ENCODE peak calls at places on chromosomes 1 and 21, in five cellular contexts. Z is upper lobe of left lung, I is ovary, Y is A549, J is K562. F is an unnamed sample.

GRCh38 chr1:31919591-31919990 is 18.6 kb downstream of the PTP4A2 start:
- DNase-seq in Z (no peak), I (no peak), Y (no peak), J (no peak), F (no peak)

GRCh38 chr1:227357229-227358078 is 39.2 kb upstream of the CDC42BPA start:
- DNase-seq in Z (peak; percentile 51), I (peak; percentile 59), Y (peak; percentile 91), J (peak; percentile 89), F (no peak)

GRCh38 chr1:209157514-209158285 is 425.8 kb upstream of the CAMK1G start:
- DNase-seq in Z (no peak), I (no peak), Y (no peak), J (no peak), F (no peak)

GRCh38 chr1:50279622-50280320 is 143.5 kb downstream of the DMRTA2 start:
- DNase-seq in Z (no peak), I (no peak), Y (peak; percentile 3), J (peak; percentile 29), F (no peak)

GRCh38 chr1:194024659-194025058 is 838.2 kb upstream of the B3GALT2 start:
- DNase-seq in Z (no peak), I (no peak), Y (no peak), J (no peak), F (no peak)

GRCh38 chr1:59686170-59686569 is 128.6 kb upstream of the HOOK1 start:
- DNase-seq in Z (no peak), I (no peak), Y (no peak), J (no peak), F (no peak)

GRCh38 chr1:23838401-23838866 is 13.2 kb upstream of the HMGCL start:
- DNase-seq in Z (peak; percentile 78), I (peak; percentile 66), Y (peak; percentile 47), J (peak; percentile 85), F (peak; percentile 48)

GRCh38 chr1:176471338-176472121 is 8.6 kb downstream of the PAPPA2 start:
- DNase-seq in Z (no peak), I (no peak), Y (no peak), J (no peak), F (no peak)

GRCh38 chr1:15246960-15247614 is at the start of gene FHAD1:
- DNase-seq in Z (peak; percentile 69), I (peak; percentile 86), Y (peak; percentile 78), J (peak; percentile 62), F (no peak)

GRCh38 chr1:235557495-235557894 is 53.2 kb upstream of the B3GALNT2 start:
- DNase-seq in Z (no peak), I (no peak), Y (no peak), J (peak; percentile 57), F (no peak)

GRCh38 chr1:45386219-45386618 is 46.0 kb upstream of the MUTYH start:
- DNase-seq in Z (no peak), I (no peak), Y (no peak), J (no peak), F (no peak)

GRCh38 chr21:43333301-43334062 is 93.4 kb downstream of the SIK1 start:
- DNase-seq in Z (peak; percentile 65), I (peak; percentile 59), Y (peak; percentile 97), J (no peak), F (peak; percentile 31)

GRCh38 chr21:29297483-29298347 is 1.0 kb upstream of the BACH1 start:
- DNase-seq in Z (no peak), I (no peak), Y (no peak), J (no peak), F (no peak)

GRCh38 chr1:54323324-54323739 is 82.9 kb downstream of the SSBP3 start:
- DNase-seq in Z (peak; percentile 45), I (peak; percentile 66), Y (no peak), J (no peak), F (no peak)

GRCh38 chr1:36448530-36449051 is 1.7 kb downstream of the OSCP1 start:
- DNase-seq in Z (no peak), I (no peak), Y (no peak), J (peak; percentile 76), F (no peak)

GRCh38 chr1:8880068-8880676 is 1.7 kb upstream of the ENO1 start:
- DNase-seq in Z (peak; percentile 79), I (no peak), Y (peak; percentile 92), J (peak; percentile 63), F (peak; percentile 73)
- H3K4me1 ChIP-seq in Z (peaks cover 29% of the 10 kb centered on the region), I (peaks cover 8% of the 10 kb centered on the region), Y (peaks cover 51% of the 10 kb centered on the region), J (peaks cover 26% of the 10 kb centered on the region), F (peaks cover 29% of the 10 kb centered on the region)

GRCh38 chr1:167328306-167328705 is 107.6 kb downstream of the POU2F1 start:
- DNase-seq in Z (no peak), I (no peak), Y (no peak), J (no peak), F (no peak)
- TF ChIP-seq EP300 in Z (no peak), I (no peak), Y (no peak), J (no peak), F (no peak)

DNA sequence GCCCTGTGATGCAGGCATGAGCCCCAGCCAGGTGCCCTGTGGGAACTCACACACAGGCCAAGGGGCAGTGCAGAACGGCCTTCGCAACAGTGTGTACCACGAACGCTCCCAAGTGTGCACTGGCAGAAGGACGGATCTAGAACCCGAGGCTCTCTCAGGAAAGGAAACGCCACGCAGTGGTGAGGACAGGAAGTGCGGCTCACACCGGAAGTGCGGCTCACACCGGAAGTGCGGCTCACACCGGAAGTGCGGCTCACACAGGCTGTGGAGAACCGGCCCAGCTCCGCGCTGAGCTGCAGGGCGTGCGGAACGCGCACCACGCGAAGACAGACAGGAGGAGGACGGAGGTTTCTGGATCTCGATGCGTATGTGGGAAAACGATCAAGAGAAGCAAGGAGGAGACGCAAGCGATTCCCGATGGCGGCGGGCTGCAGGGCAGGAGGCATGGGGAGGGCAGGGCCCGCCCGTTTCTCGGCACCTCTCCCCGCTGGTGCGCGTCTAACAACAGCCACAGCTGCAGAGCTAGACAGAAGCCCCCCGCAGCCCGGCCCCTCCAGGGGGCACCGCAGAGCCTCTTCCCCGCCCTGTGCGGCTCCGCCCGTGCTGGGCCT is 35.9 kb upstream of the TMEM52 start:
- DNase-seq in Z (no peak), I (no peak), Y (no peak), J (peak; percentile 64), F (no peak)
- H3K4me3 ChIP-seq in Z (no peak overlapping the region), I (no peak overlapping the region), Y (no peak overlapping the region), J (no peak overlapping the region), F (no peak overlapping the region)

DNA sequence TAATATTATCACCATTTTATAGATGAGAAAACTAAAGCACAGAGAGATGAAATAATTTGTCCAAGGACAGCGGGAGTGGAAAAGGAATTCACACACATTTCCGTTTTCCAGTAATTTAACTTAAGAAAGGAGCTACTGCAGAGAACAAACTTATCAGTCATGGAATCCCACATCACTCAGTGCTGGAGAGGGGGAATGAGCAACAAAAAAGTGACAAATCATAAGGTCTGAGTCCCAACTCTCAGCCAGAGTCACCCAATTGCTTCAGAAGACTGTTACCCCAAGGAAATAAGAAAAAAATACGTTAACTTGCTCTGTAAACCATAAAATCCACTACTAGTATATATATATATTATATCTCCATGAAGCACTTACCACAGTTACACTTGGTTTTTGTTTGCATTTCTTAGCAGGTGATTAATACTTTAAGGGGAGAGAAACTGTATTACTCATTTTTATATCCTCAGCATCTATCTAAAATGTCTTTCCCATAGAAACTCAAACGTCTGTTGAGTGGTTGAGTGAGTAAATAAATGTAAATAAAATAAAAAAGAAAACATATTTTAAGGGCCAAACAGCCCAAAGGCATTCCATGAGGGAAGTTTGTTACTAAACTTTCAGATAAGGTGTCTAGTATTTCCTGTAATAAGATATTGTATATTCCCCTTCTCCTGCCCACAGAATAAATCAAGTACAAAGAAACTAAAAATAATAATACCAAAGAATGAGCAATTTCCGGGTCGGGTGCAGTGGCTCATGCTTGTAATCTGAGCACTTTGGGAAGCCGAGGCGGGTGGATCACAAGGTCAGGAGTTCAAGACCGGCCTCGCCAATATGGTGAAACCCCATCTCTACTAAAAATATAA is 76.8 kb downstream of the SLC45A1 start:
- DNase-seq in Z (no peak), I (no peak), Y (no peak), J (no peak), F (no peak)
- H3K4me1 ChIP-seq in Z (peaks cover 60% of the 10 kb centered on the region), I (peaks cover 31% of the 10 kb centered on the region), Y (peaks cover 43% of the 10 kb centered on the region), J (no peaks in the 10 kb centered on the region), F (peaks cover 54% of the 10 kb centered on the region)

GRCh38 chr21:15759469-15759868 is 29.7 kb downstream of the USP25 start:
- DNase-seq in Z (no peak), I (no peak), Y (no peak), J (no peak), F (no peak)

GRCh38 chr21:15763359-15763758 is 33.6 kb downstream of the USP25 start:
- DNase-seq in Z (no peak), I (no peak), Y (no peak), J (no peak), F (no peak)

GRCh38 chr21:15764878-15765277 is 35.1 kb downstream of the USP25 start:
- DNase-seq in Z (no peak), I (no peak), Y (no peak), J (no peak), F (no peak)

GRCh38 chr21:15766952-15767603 is 37.3 kb downstream of the USP25 start:
- DNase-seq in Z (no peak), I (no peak), Y (no peak), J (no peak), F (no peak)

GRCh38 chr21:15761508-15762100 is 31.8 kb downstream of the USP25 start:
- DNase-seq in Z (no peak), I (no peak), Y (no peak), J (no peak), F (no peak)
- TF ChIP-seq EP300 in Z (no peak), I (no peak), Y (no peak), J (no peak), F (no peak)

DNA sequence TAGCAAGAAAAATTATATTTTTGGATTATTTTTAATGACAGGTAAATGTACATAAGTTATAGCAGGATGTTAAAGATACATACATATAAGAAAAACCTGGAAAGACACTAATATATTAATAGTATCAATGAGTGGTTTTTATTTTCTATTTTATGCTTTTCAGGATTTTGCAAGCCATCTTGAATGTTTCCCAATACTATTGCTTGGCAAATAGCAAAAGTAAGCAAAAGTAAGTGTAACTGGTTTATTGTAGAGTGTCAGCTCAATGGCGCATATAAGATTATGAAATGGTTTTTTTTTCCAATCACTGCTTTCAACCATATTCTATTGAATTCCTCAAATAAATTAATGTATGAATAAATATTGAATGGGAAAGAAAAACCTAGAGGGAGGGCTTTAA is 36.4 kb downstream of the ZNF684 start:
- DNase-seq in Z (no peak), I (no peak), Y (no peak), J (no peak), F (no peak)
- H3K4me3 ChIP-seq in Z (no peak overlapping the region), I (no peak overlapping the region), Y (no peak overlapping the region), J (no peak overlapping the region), F (no peak overlapping the region)